ENCODE peak calls at places on chromosomes 3 and 15, in ten cellular contexts. Q is CD4-positive, alpha-beta T cell; F is nephron progenitor cell; K is fibroblast of mammary gland; M is GM12865; C is tibial artery; U is body of pancreas; X is endothelial cell; H is mesothelial cell of epicardium; S is ascending aorta. P is an unnamed sample.

GRCh38 chr15:39786444-39787056 is 3.9 kb upstream of the FSIP1 start:
- DNase-seq in X (no peak), S (no peak), K (peak), M (peak), H (no peak), F (peak), Q (no peak), C (no peak), U (no peak), P (peak)

GRCh38 chr15:53789654-53790053 is 30.2 kb upstream of the WDR72 start:
- DNase-seq in F (no peak), H (no peak), K (no peak), U (no peak), S (no peak), X (no peak), C (no peak), M (no peak), Q (no peak), P (no peak)

GRCh38 chr3:126179825-126180476 is 435 bp downstream of the ALDH1L1 start:
- DNase-seq in M (no peak), C (peak), Q (no peak), U (peak), H (no peak), S (peak), F (peak), X (peak), K (no peak), P (no peak)

GRCh38 chr3:63538912-63539311 is 113.6 kb upstream of the SNTN start:
- DNase-seq in M (no peak), U (no peak), S (no peak), Q (no peak), F (no peak), H (no peak), X (no peak), K (no peak), C (no peak), P (no peak)

GRCh38 chr3:55571913-55572312 is 84.8 kb upstream of the WNT5A start:
- DNase-seq in F (peak), X (peak), M (no peak), U (peak), K (no peak), C (no peak), Q (no peak), S (no peak), H (no peak), P (no peak)

GRCh38 chr3:160643994-160644393 is 33.0 kb upstream of the ARL14 start:
- DNase-seq in Q (no peak), H (no peak), F (no peak), K (no peak), S (no peak), X (no peak), C (no peak), U (no peak), M (peak), P (no peak)

GRCh38 chr3:129121016-129121791 is 400 bp downstream of the RAB43 start:
- DNase-seq in K (peak), X (no peak), M (no peak), U (no peak), F (no peak), S (no peak), C (no peak), H (no peak), Q (peak), P (no peak)

GRCh38 chr3:107794664-107795443 is 272.1 kb downstream of the BBX start:
- DNase-seq in X (no peak), M (no peak), Q (no peak), S (no peak), K (peak), C (peak), U (no peak), F (no peak), H (no peak), P (no peak)

GRCh38 chr3:35043040-35043439 is 596.3 kb upstream of the ARPP21 start:
- DNase-seq in K (no peak), M (no peak), F (no peak), X (no peak), H (no peak), C (no peak), S (no peak), Q (no peak), U (no peak), P (no peak)

GRCh38 chr3:12884790-12885584 is 43.6 kb upstream of the RPL32 start:
- DNase-seq in C (no peak), U (no peak), Q (no peak), M (peak), X (no peak), K (no peak), F (no peak), S (no peak), H (no peak), P (peak)
- TF ChIP-seq CTCF in C (no peak), U (no peak), Q (no peak), M (no peak), X (no peak), K (no peak), F (no peak), S (no peak), H (no peak), P (no peak)

GRCh38 chr3:52002768-52003167 is 7.1 kb upstream of the RPL29 start:
- DNase-seq in S (no peak), H (no peak), U (no peak), M (no peak), F (no peak), X (no peak), Q (no peak), K (no peak), C (no peak), P (no peak)

GRCh38 chr3:52004906-52005395 is 9.3 kb upstream of the RPL29 start:
- DNase-seq in U (no peak), H (no peak), X (no peak), M (no peak), S (no peak), F (no peak), K (no peak), Q (no peak), C (no peak), P (no peak)

GRCh38 chr3:52006017-52006819 is 10.5 kb upstream of the RPL29 start:
- DNase-seq in U (no peak), F (no peak), X (no peak), K (no peak), M (no peak), C (no peak), H (no peak), S (no peak), Q (no peak), P (no peak)

GRCh38 chr3:52005571-52005986 is 9.9 kb upstream of the RPL29 start:
- DNase-seq in M (no peak), U (peak), Q (no peak), C (no peak), H (peak), S (no peak), X (no peak), F (peak), K (peak), P (no peak)

DNA sequence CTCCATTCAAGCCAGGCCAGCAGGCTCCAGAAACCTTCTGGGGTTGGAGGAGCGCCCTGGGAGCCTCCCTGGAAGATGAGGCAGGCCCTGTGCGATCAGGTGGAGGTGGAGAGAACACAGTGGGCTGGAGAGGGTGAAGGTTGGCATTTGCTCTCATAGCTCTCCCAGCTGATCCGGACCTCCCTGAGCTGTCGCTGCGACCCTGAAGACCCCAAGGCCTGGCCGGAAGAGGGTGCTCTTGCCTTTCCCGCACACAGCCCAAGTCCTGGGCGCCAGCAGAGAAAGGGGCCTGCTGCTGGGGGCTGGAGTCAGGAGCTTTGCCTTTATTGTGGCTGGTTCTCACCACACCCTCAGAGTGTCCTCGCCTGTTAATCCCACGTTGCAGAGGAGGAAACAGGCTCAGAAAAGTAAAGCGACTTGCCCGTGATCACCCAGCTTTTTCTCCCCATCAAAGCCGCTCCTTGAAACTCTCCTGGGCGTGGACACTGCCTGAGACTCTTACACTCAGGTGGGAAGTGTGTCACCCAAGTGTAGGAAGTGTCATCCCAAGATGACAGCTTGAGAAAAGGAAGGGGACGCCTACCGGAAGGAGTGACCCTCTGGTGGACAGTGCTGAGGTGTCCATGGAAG is 8.6 kb upstream of the RPL29 start:
- DNase-seq in S (no peak), C (no peak), K (no peak), Q (no peak), X (peak), H (peak), U (no peak), F (peak), M (peak), P (no peak)
- TF ChIP-seq CTCF in S (peak), C (peak), K (peak), Q (no peak), X (peak), H (no peak), U (no peak), F (peak), M (peak), P (no peak)

GRCh38 chr15:47027322-47027946 is 689.9 kb upstream of the SEMA6D start:
- DNase-seq in S (no peak), Q (no peak), K (no peak), C (no peak), X (no peak), M (peak), F (no peak), H (no peak), U (no peak), P (no peak)
- TF ChIP-seq CTCF in S (no peak), Q (no peak), K (no peak), C (no peak), X (no peak), M (peak), F (no peak), H (no peak), U (no peak), P (no peak)

GRCh38 chr15:71469393-71469792 is 341.0 kb upstream of the NR2E3 start:
- DNase-seq in X (no peak), K (peak), H (no peak), S (no peak), C (no peak), Q (no peak), U (no peak), M (no peak), F (no peak), P (no peak)
- TF ChIP-seq CTCF in X (no peak), K (peak), H (no peak), S (no peak), C (no peak), Q (no peak), U (no peak), M (no peak), F (no peak), P (no peak)

DNA sequence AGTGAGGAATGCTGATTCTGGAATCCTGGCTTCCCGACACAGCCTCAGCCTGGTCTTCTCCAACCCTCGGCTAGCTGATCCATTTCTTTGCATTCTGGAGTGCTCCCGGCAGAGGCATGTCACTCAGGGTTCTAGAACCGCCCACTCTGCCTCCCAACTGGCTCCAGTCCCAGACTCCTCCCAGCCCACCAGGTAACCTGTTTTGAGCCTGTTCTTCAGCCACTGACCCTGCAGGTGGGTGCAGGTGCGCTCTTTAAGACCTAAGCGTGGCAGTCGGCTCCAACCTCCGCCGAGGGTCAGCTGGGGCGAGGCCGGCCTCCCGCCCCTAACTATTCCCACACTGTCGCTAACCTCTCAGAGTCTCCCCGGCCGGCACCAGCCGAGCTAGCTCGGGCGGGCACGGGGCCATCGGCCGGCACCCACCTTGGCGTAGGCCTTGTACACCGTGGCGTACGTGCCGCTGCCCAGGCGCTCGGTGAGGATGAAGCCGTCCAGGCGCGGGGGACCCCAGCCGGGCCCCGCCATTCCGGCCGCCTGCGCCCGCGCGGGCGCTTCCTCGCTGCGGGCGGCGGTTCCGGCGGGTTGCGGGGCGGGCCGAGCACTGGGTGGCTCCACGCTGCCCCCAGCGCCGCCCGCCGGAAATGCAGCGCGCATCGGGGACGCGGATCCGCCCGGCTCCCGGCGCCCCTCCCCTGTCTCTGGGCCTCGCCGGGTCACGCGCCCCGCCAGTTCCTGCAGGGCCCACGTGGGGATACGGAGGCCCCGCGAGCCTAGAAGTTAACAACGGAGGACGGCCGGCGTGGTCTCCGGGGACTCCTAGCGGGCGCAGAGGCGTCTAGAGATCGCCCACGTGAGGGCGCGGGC is at the start of gene ULK3:
- DNase-seq in Q (peak), S (peak), U (peak), K (peak), C (peak), H (peak), F (peak), M (peak), X (peak), P (peak)
- TF ChIP-seq CTCF in Q (peak), S (peak), U (peak), K (no peak), C (peak), H (peak), F (peak), M (peak), X (peak), P (peak)